ENCODE peak calls at places on chromosomes 3 and 15, in four cellular contexts. F is GM12878, I is HepG2, N is K562. X is an unnamed sample.

GRCh38 chr15:101440846-101441590 is 48.5 kb downstream of the PCSK6 start:
- DNase-seq in I (no peak), F (no peak), N (no peak), X (no peak)

GRCh38 chr3:167978071-167978470 is 117.7 kb downstream of the GOLIM4 start:
- DNase-seq in F (no peak), I (no peak), N (peak), X (peak)

GRCh38 chr3:101867521-101867920 is 18.2 kb downstream of the NFKBIZ start:
- DNase-seq in F (no peak), N (no peak), I (no peak), X (no peak)

GRCh38 chr3:69712933-69713332 is 26.3 kb upstream of the MITF start:
- DNase-seq in N (no peak), F (no peak), I (no peak), X (no peak)

GRCh38 chr3:127448161-127448561 is 142.4 kb downstream of the TPRA1 start:
- DNase-seq in F (no peak), I (no peak), N (peak), X (no peak)

GRCh38 chr15:89024418-89024817 is 63.8 kb upstream of the ABHD2 start:
- DNase-seq in N (no peak), F (no peak), I (no peak), X (no peak)

GRCh38 chr3:136069933-136070332 is 104.4 kb downstream of the PPP2R3A start:
- DNase-seq in F (no peak), N (no peak), I (no peak), X (no peak)

GRCh38 chr15:76147906-76148553 is 88.2 kb downstream of the TMEM266 start:
- DNase-seq in N (peak), F (no peak), I (no peak), X (peak)

GRCh38 chr3:122587572-122587971 is 10.1 kb downstream of the PARP15 start:
- DNase-seq in F (no peak), I (no peak), N (no peak), X (no peak)

GRCh38 chr3:189534546-189534945 is 96.6 kb upstream of the TP63 start:
- DNase-seq in F (no peak), N (no peak), I (no peak), X (no peak)

GRCh38 chr3:133568294-133569014 is 5.0 kb upstream of the CDV3 start:
- DNase-seq in F (no peak), I (peak), N (no peak), X (no peak)

GRCh38 chr3:169348276-169348675 is 315.2 kb downstream of the MECOM start:
- DNase-seq in I (no peak), N (no peak), F (no peak), X (no peak)

GRCh38 chr3:111863942-111864341 is 4.9 kb downstream of the PHLDB2 start:
- DNase-seq in I (no peak), N (no peak), F (no peak), X (no peak)

GRCh38 chr3:111867889-111868426 is 8.9 kb downstream of the PHLDB2 start:
- DNase-seq in N (no peak), F (no peak), I (no peak), X (no peak)

GRCh38 chr3:111862415-111862814 is 3.4 kb downstream of the PHLDB2 start:
- DNase-seq in F (no peak), I (no peak), N (no peak), X (no peak)

GRCh38 chr3:111862974-111863373 is 3.9 kb downstream of the PHLDB2 start:
- DNase-seq in F (no peak), I (no peak), N (no peak), X (no peak)

DNA sequence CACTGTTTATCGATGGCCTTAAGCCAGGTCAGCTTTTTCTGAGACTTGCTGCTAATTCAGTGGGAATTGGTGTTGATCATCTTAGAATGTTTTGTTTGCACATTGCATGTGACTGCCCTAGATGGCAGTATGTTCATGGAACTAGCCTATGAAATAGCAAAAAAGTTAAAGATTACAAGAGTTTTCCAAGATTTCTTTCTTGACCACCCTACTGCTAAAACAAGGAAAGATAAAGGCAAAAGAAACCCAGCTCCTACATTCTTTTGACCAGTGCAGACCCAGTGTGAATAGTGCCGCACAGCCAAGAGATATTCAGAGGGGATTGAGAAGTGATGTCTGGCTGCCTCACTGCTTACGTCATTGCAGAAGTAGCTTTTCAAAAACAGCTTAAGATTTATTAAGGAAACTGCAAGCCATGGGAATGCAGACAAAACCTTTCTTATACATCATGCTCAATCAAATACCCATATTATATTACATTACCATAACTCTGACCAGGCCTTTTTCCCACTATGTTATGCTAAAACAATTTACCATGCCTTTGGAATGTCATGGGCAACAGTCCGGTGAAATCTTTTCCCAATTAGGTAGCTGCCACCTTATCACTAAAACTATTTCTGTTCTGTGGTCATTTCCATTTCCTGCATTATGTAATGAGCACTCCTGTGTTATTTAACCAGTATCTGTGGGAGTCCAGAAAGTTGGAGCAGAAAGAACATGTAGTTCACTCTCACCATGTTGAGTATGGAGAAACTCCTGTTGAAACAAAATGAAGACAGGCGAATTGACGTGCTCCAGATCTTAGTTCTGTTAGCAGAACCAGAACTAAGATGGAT is 6.0 kb downstream of the PHLDB2 start:
- DNase-seq in N (no peak), F (no peak), I (peak), X (no peak)
- TF ChIP-seq FOXK2 in N (no peak), F (no peak), I (no peak), X (no peak)

DNA sequence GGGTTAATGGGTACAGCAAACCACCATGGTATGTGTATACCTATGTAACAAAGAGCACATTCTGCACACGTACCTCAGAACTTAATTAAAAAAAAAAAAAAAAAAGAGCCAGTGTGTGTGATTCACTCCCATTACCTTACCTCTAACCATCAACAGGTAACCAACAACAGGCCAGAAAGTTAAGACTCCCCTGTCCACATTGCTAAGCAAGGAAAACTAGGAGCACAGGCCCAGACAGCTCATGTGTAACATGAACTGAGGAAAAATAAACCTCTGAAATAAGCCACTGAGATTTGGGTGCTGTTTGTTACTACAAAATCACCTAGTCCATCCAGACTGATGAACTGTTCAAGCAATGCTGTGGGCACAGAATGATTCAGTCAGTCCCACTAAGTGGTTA is 6.0 kb downstream of the KATNBL1 start:
- DNase-seq in I (no peak), F (no peak), N (no peak), X (no peak)
- TF ChIP-seq TARDBP in I (no peak), F (no peak), N (no peak), X (no peak)

GRCh38 chr3:10352146-10352911 is 31.4 kb upstream of the SEC13 start:
- DNase-seq in F (no peak), I (no peak), N (no peak), X (peak)
- TF ChIP-seq FOXK2 in F (no peak), I (no peak), N (no peak), X (no peak)

DNA sequence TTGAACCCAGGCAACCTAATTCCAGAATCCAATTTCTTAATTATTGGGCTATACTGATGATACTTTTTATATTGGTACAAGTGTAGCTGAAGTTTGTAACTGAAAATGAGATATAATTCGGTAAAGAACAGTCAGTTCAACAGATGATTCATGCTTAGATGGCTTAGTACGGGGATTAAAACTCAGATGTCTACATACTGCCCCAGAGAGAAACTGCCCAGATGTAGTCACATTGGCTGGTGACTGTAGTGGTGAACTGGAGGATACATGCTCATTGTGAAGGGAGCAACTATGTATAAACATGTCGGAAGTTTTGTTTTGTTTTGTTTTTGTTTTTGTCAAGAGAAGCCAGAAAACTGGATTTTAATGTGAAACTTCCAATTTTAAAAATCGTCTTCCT is 179.6 kb downstream of the ADAMTSL3 start:
- DNase-seq in F (no peak), N (no peak), I (no peak), X (no peak)
- TF ChIP-seq TARDBP in F (no peak), N (no peak), I (no peak), X (no peak)

DNA sequence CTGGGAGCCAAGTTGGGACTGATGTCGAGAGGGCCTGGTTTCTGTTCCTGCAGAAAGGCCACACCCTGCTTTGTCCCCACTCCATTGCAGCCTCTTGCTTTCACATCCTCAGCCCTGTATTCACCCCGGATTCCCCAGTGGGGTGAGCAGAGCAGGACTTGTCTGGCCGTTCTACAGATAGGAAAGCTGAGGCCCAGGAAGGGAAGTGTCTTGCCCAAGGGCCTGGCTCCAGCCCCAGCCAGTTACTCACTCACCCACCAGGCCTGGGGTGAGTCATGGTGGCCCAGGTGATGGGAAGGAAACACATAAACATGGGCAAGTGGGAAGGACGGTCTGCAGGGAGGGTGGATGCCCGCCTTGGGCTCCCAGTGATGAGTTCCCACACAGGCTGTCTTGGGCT is 6.1 kb upstream of the DUSP7 start:
- DNase-seq in F (peak), I (no peak), N (no peak), X (no peak)
- TF ChIP-seq FOXK2 in F (no peak), I (no peak), N (no peak), X (no peak)

DNA sequence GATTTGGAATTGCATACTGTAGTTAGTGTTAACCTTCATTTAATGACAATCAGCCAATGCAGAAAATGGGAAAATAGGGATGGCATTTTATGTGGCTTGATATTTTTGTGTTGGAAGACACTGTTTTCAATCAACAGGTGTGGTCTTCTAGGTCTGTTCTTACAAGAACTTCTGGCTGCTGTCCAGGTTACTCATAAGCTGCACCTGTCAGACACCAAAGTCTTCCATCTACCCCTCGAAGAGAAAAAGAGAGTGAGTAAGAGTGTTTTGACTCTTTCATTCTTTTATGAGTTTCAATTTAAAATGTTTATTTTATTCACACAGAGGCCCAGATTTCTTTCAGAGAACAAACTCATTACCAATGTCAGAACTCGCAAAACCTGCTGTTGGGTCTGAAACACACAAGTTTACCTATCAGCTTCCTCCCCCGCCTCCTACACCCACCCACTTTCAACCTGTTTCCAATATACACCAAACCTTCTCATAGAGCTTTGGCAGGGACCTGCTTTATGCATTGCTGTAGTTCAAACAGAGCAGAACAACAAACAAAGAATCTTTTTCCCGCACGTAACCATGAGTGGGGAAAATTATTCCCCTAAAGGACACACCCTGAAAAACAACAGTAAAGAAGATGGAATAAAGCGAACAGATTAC is 767.7 kb upstream of the ALCAM start:
- DNase-seq in N (no peak), I (no peak), F (no peak), X (no peak)
- TF ChIP-seq TARDBP in N (no peak), I (no peak), F (no peak), X (no peak)

DNA sequence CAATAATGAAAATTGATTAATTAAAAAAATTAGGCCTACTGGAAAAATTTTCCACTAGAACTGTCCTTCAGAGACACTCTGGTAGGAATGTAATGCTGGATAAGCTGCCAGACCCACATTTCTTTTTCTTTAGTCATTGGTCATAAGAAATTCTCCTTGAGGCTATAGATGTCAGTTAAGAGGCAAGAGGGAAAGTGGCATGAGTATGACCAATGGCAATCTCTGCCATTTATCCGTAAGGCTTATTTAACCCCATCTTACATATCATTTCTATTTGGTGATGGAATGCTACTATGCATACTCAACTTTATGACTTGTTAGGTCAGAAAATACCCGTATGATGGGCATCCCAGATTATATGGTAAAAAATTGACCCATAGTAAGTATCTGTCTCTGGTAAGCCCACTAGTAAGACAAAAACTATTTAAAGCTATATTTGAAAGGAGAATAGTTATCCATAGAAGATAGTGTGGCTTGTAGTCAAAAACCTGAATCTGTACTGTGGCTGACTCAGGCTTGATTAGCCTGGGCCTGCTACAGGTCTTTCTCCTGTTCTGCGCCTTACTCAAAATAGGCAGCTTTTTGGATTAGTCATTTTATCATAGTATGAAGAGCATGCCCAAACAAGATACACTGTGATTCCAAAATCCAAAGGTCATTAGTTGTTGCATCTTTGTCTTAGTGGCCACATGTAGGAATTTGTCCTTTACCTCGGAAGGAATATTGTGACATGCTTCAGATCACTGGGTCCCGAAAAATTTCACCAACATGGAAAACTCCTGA is 314.7 kb downstream of the PYDC2 start:
- DNase-seq in F (no peak), I (no peak), N (no peak), X (no peak)
- TF ChIP-seq FOXK2 in F (no peak), I (no peak), N (no peak), X (no peak)

GRCh38 chr3:2623463-2623862 is 486.7 kb downstream of the IL5RA start:
- DNase-seq in I (no peak), F (no peak), N (no peak), X (no peak)
- TF ChIP-seq TARDBP in I (no peak), F (no peak), N (no peak), X (no peak)